ENCODE peak calls at places on chromosome 1, in nine cellular contexts. M, E, C, U, T, Z, N, G and Q are unnamed samples.

GRCh38 chr1:192527950-192528349 is 47.6 kb upstream of the RGS1 start:
- DNase-seq in M (no peak), E (no peak), C (no peak), U (no peak), T (no peak), Z (no peak), N (no peak), G (no peak), Q (no peak)

GRCh38 chr1:84582802-84583587 is 8.8 kb upstream of the CTBS start:
- DNase-seq in M (no peak), E (no peak), C (no peak), U (no peak), T (peak), Z (peak), N (no peak), G (no peak), Q (no peak)

GRCh38 chr1:1013105-1013921 is at the start of gene ISG15:
- DNase-seq in M (peak), E (peak), C (peak), U (peak), T (peak), Z (peak), N (peak), G (peak), Q (no peak)

GRCh38 chr1:28417441-28418277 is 48.1 kb downstream of the PHACTR4 start:
- DNase-seq in M (peak), E (no peak), C (no peak), U (peak), T (no peak), Z (no peak), N (no peak), G (no peak), Q (no peak)

GRCh38 chr1:98121661-98122060 is 200.8 kb upstream of the DPYD start:
- DNase-seq in M (peak), E (no peak), C (no peak), U (no peak), T (no peak), Z (no peak), N (no peak), G (no peak), Q (no peak)

GRCh38 chr1:67522001-67522441 is 91.8 kb upstream of the SERBP1 start:
- DNase-seq in M (no peak), E (no peak), C (no peak), U (no peak), T (peak), Z (no peak), N (no peak), G (no peak), Q (no peak)

GRCh38 chr1:223011230-223011856 is 131.7 kb downstream of the TLR5 start:
- DNase-seq in M (no peak), E (no peak), C (no peak), U (no peak), T (no peak), Z (peak), N (no peak), G (no peak), Q (no peak)

GRCh38 chr1:82392513-82392912 is 591.8 kb downstream of the ADGRL2 start:
- DNase-seq in M (peak), E (no peak), C (no peak), U (no peak), T (no peak), Z (no peak), N (no peak), G (no peak), Q (no peak)

GRCh38 chr1:203526572-203526971 is 32.6 kb downstream of the OPTC start:
- DNase-seq in M (no peak), E (no peak), C (no peak), U (peak), T (no peak), Z (no peak), N (no peak), G (no peak), Q (no peak)

GRCh38 chr1:96683931-96684330 is 37.7 kb upstream of the PTBP2 start:
- DNase-seq in M (no peak), E (no peak), C (no peak), U (no peak), T (no peak), Z (no peak), N (no peak), G (no peak), Q (no peak)

GRCh38 chr1:184242507-184242943 is 144.3 kb upstream of the C1orf21 start:
- DNase-seq in M (peak), E (no peak), C (peak), U (no peak), T (no peak), Z (peak), N (no peak), G (no peak), Q (no peak)

GRCh38 chr1:21932127-21932526 is 5.0 kb downstream of the HSPG2 start:
- DNase-seq in M (peak), E (no peak), C (no peak), U (no peak), T (no peak), Z (no peak), N (no peak), G (peak), Q (no peak)

GRCh38 chr1:115098979-115099692 is 9.8 kb upstream of the TSPAN2 start:
- DNase-seq in M (peak), E (no peak), C (peak), U (peak), T (no peak), Z (no peak), N (no peak), G (no peak), Q (no peak)

GRCh38 chr1:24742090-24742938 is 2.9 kb upstream of the CLIC4 start:
- DNase-seq in M (peak), E (no peak), C (no peak), U (peak), T (peak), Z (no peak), N (peak), G (no peak), Q (no peak)

GRCh38 chr1:156691665-156692408 is 13.5 kb downstream of the CRABP2 start:
- DNase-seq in M (peak), E (no peak), C (no peak), U (peak), T (no peak), Z (peak), N (no peak), G (no peak), Q (no peak)

GRCh38 chr1:117146570-117147340 is 25.2 kb upstream of the TRIM45 start:
- DNase-seq in M (peak), E (no peak), C (no peak), U (peak), T (peak), Z (no peak), N (no peak), G (no peak), Q (no peak)

GRCh38 chr1:9909222-9910046 is 635 bp downstream of the CTNNBIP1 start:
- DNase-seq in M (no peak), E (peak), C (no peak), U (no peak), T (peak), Z (peak), N (peak), G (peak), Q (no peak)

GRCh38 chr1:51605961-51606723 is 10.8 kb upstream of the OSBPL9 start:
- DNase-seq in M (no peak), E (no peak), C (no peak), U (peak), T (no peak), Z (no peak), N (no peak), G (no peak), Q (no peak)

GRCh38 chr1:206808615-206809014 is 36.3 kb upstream of the IL10 start:
- DNase-seq in M (peak), E (no peak), C (peak), U (no peak), T (no peak), Z (peak), N (no peak), G (no peak), Q (no peak)

DNA sequence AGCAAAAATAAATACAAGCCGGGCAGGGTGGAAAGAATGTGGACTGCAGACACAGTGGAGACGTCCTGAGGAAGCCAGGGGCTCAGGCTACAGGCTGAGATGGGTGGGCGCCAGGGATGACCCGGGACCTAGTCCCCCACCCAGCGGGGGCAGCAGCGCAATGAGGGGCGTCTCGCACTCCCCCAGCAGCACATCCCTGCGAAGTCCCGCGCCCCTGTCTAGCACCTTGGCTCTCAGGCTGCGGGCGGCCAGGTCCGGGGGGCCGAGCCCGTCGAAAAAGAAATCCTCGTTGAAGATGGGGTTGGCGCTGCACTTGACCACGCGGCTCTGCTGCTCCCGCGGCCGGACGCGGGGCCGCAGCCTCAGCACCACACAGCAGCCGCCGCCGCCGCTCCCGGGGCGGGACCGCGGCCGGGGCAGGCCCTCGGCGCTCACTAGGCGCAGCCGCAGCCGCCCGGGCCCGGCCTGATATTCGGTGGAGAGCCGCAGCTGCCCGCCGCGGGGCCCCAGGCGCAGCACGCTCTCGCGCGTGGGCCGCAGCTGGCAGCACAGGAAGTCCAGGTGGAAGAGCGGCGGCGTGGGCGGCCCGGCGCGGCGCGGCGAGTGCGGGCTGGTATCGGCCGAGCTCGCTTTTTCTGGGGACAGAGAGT is 1.7 kb downstream of the C2CD4D start:
- DNase-seq in M (peak), E (no peak), C (no peak), U (peak), T (no peak), Z (peak), N (no peak), G (no peak), Q (no peak)
- H3K4me3 ChIP-seq in M (peak), E (peak), C (peak), U (peak), T (no peak), Z (peak), N (peak), G (no peak), Q (peak)

DNA sequence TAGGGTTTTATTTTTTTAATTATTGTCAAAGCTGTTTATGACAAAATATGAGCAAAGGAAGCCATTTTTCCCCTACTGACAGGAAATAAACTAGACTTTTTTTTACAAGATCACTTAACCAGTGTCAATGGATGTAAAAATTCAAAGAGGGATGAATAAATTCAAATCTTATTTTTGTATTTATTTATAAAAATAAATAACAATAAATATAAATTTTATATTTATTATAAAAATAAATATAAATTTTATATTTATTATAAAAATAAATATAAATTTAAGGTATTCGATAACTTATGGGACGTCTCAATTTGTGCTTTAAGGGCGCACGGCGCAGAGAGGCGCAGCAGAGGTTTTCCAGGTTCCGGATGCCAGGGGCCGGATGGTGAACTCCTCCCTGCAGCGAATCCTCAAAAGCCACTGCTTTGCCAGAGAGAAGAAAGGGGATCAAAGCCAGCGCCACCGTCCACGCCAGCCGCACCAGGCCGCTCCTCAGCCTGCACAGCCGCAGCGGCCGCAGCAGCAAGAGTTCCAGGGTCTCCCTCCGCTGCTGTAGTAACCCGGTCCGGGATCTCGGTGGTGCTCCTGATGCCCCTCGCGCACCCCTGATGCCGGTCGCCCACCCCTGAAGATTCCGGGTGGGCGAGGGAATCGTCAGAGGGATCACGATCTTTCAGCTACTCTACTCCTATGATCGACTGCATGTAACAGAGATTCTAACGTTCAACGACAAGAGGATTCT is 28.6 kb upstream of the RLF start:
- DNase-seq in M (no peak), E (no peak), C (no peak), U (no peak), T (no peak), Z (no peak), N (no peak), G (no peak), Q (no peak)
- H3K4me3 ChIP-seq in M (peak), E (no peak), C (no peak), U (no peak), T (no peak), Z (no peak), N (no peak), G (no peak), Q (peak)

GRCh38 chr1:226586116-226586515 is 37.6 kb downstream of the STUM start:
- DNase-seq in M (no peak), E (no peak), C (no peak), U (no peak), T (no peak), Z (no peak), N (no peak), G (no peak), Q (no peak)

GRCh38 chr1:226588484-226588883 is 39.9 kb downstream of the STUM start:
- DNase-seq in M (no peak), E (peak), C (no peak), U (no peak), T (no peak), Z (no peak), N (no peak), G (no peak), Q (no peak)

GRCh38 chr1:226589008-226589733 is 40.6 kb downstream of the STUM start:
- DNase-seq in M (no peak), E (peak), C (no peak), U (no peak), T (no peak), Z (no peak), N (no peak), G (no peak), Q (no peak)

GRCh38 chr1:226584164-226584563 is 35.6 kb downstream of the STUM start:
- DNase-seq in M (no peak), E (no peak), C (no peak), U (no peak), T (no peak), Z (no peak), N (no peak), G (no peak), Q (no peak)

GRCh38 chr1:226586650-226587443 is 38.3 kb downstream of the STUM start:
- DNase-seq in M (no peak), E (no peak), C (no peak), U (no peak), T (no peak), Z (no peak), N (no peak), G (no peak), Q (no peak)
- H3K4me3 ChIP-seq in M (no peak), E (no peak), C (no peak), U (no peak), T (no peak), Z (no peak), N (no peak), G (no peak), Q (no peak)

GRCh38 chr1:201017828-201018163 is 5.7 kb downstream of the KIF21B start:
- DNase-seq in M (no peak), E (no peak), C (no peak), U (no peak), T (no peak), Z (no peak), N (no peak), G (no peak), Q (no peak)
- H3K4me3 ChIP-seq in M (no peak), E (no peak), C (no peak), U (no peak), T (no peak), Z (no peak), N (no peak), G (no peak), Q (no peak)

GRCh38 chr1:107912614-107913013 is 52.4 kb downstream of the VAV3 start:
- DNase-seq in M (no peak), E (no peak), C (no peak), U (no peak), T (no peak), Z (no peak), N (no peak), G (no peak), Q (no peak)
- H3K4me3 ChIP-seq in M (no peak), E (no peak), C (no peak), U (no peak), T (no peak), Z (no peak), N (no peak), G (no peak), Q (no peak)

GRCh38 chr1:32386993-32387392 is 7.2 kb downstream of the BSDC1 start:
- DNase-seq in M (no peak), E (no peak), C (no peak), U (no peak), T (no peak), Z (no peak), N (no peak), G (no peak), Q (no peak)

GRCh38 chr1:32393136-32393535 is 1.1 kb downstream of the BSDC1 start:
- DNase-seq in M (peak), E (no peak), C (no peak), U (no peak), T (no peak), Z (no peak), N (no peak), G (no peak), Q (no peak)

GRCh38 chr1:32392358-32392757 is 1.9 kb downstream of the BSDC1 start:
- DNase-seq in M (no peak), E (no peak), C (no peak), U (no peak), T (no peak), Z (no peak), N (no peak), G (no peak), Q (no peak)

GRCh38 chr1:32390904-32391480 is 3.2 kb downstream of the BSDC1 start:
- DNase-seq in M (no peak), E (no peak), C (no peak), U (no peak), T (no peak), Z (no peak), N (no peak), G (no peak), Q (no peak)

GRCh38 chr1:32388641-32389040 is 5.6 kb downstream of the BSDC1 start:
- DNase-seq in M (no peak), E (no peak), C (no peak), U (no peak), T (no peak), Z (no peak), N (no peak), G (no peak), Q (no peak)
- H3K4me3 ChIP-seq in M (no peak), E (no peak), C (no peak), U (no peak), T (no peak), Z (no peak), N (no peak), G (no peak), Q (no peak)